ENCODE peak calls at places on chromosomes 11 and 22, in four cellular contexts. One of them, this sample, is unnamed.
A peak's percentile ranks its signal among the peaks of the same experiment; 100 is the strongest.

GRCh38 chr11:47573321-47573720 is 5.4 kb downstream of the KBTBD4 start:
- DNase-seq in uterus: no peak
- DNase-seq in gastrocnemius medialis: no peak
- DNase-seq in IMR-90: no peak
- DNase-seq in this sample: no peak

GRCh38 chr11:79082920-79083319 is 357.9 kb downstream of the TENM4 start:
- DNase-seq in uterus: no peak
- DNase-seq in gastrocnemius medialis: no peak
- DNase-seq in IMR-90: no peak
- DNase-seq in this sample: no peak

GRCh38 chr11:70415176-70415575 is 16.8 kb downstream of the CTTN start:
- DNase-seq in IMR-90: peak; percentile 96
- DNase-seq in uterus: no peak
- DNase-seq in gastrocnemius medialis: no peak
- DNase-seq in this sample: no peak

GRCh38 chr22:47029244-47030001 is 267.0 kb downstream of the TBC1D22A start:
- DNase-seq in uterus: no peak
- DNase-seq in IMR-90: no peak
- DNase-seq in gastrocnemius medialis: no peak
- DNase-seq in this sample: no peak

GRCh38 chr22:23806837-23807236 is 20.1 kb downstream of the SMARCB1 start:
- DNase-seq in IMR-90: no peak
- DNase-seq in gastrocnemius medialis: no peak
- DNase-seq in uterus: no peak
- DNase-seq in this sample: no peak

GRCh38 chr11:46541593-46542371 is 52.0 kb downstream of the AMBRA1 start:
- DNase-seq in IMR-90: no peak
- DNase-seq in gastrocnemius medialis: peak; percentile 60
- DNase-seq in uterus: no peak
- DNase-seq in this sample: peak; percentile 23

GRCh38 chr11:46659908-46660307 is 40.5 kb downstream of the ARHGAP1 start:
- DNase-seq in uterus: no peak
- DNase-seq in gastrocnemius medialis: peak; percentile 45
- DNase-seq in IMR-90: peak; percentile 84
- DNase-seq in this sample: peak; percentile 97

GRCh38 chr11:57482782-57483569 is 22.6 kb downstream of the RTN4RL2 start:
- DNase-seq in gastrocnemius medialis: no peak
- DNase-seq in uterus: no peak
- DNase-seq in IMR-90: peak; percentile 21
- DNase-seq in this sample: peak; percentile 89

GRCh38 chr11:6576471-6577373 is 26.7 kb downstream of the RRP8 start:
- DNase-seq in IMR-90: peak; percentile 68
- DNase-seq in gastrocnemius medialis: no peak
- DNase-seq in uterus: peak; percentile 48
- DNase-seq in this sample: peak; percentile 10

GRCh38 chr11:34747261-34747660 is 126.4 kb downstream of the EHF start:
- DNase-seq in gastrocnemius medialis: no peak
- DNase-seq in IMR-90: no peak
- DNase-seq in uterus: no peak
- DNase-seq in this sample: no peak

GRCh38 chr11:27688076-27688475 is 12.2 kb downstream of the BDNF start:
- DNase-seq in gastrocnemius medialis: no peak
- DNase-seq in IMR-90: no peak
- DNase-seq in uterus: no peak
- DNase-seq in this sample: no peak

GRCh38 chr11:105033344-105033743 is 1.6 kb downstream of the CASP1 start:
- DNase-seq in gastrocnemius medialis: no peak
- DNase-seq in IMR-90: no peak
- DNase-seq in uterus: no peak
- DNase-seq in this sample: no peak

GRCh38 chr11:33444835-33445594 is 187.8 kb downstream of the HIPK3 start:
- DNase-seq in gastrocnemius medialis: no peak
- DNase-seq in uterus: no peak
- DNase-seq in IMR-90: peak; percentile 10
- DNase-seq in this sample: no peak

GRCh38 chr22:46351767-46352166 is 16.3 kb downstream of the TRMU start:
- DNase-seq in uterus: no peak
- DNase-seq in IMR-90: no peak
- DNase-seq in gastrocnemius medialis: no peak
- DNase-seq in this sample: no peak

GRCh38 chr22:40247976-40248375 is 70.3 kb downstream of the TNRC6B start:
- DNase-seq in IMR-90: no peak
- DNase-seq in gastrocnemius medialis: no peak
- DNase-seq in uterus: no peak
- DNase-seq in this sample: no peak

GRCh38 chr11:62854825-62855570 is 15.6 kb upstream of the WDR74 start:
- DNase-seq in gastrocnemius medialis: no peak
- DNase-seq in uterus: no peak
- DNase-seq in IMR-90: no peak
- DNase-seq in this sample: peak; percentile 33

GRCh38 chr11:113189909-113190667 is 124.3 kb upstream of the TTC12 start:
- DNase-seq in uterus: peak; percentile 57
- DNase-seq in gastrocnemius medialis: peak; percentile 18
- DNase-seq in IMR-90: no peak
- DNase-seq in this sample: peak; percentile 49

GRCh38 chr11:132095230-132096165 is 725.1 kb downstream of the NTM start:
- DNase-seq in gastrocnemius medialis: no peak
- DNase-seq in uterus: no peak
- DNase-seq in IMR-90: no peak
- DNase-seq in this sample: no peak

GRCh38 chr11:2804701-2805387 is 80.7 kb downstream of the CDKN1C start:
- DNase-seq in IMR-90: no peak
- DNase-seq in gastrocnemius medialis: peak; percentile 5
- DNase-seq in uterus: peak; percentile 20
- DNase-seq in this sample: no peak

GRCh38 chr11:72144807-72145565 is 9.5 kb downstream of the FOLR3 start:
- DNase-seq in gastrocnemius medialis: no peak
- DNase-seq in uterus: no peak
- DNase-seq in IMR-90: peak; percentile 87
- DNase-seq in this sample: no peak

GRCh38 chr11:10618490-10618889 is 50.0 kb upstream of the LYVE1 start:
- DNase-seq in IMR-90: no peak
- DNase-seq in gastrocnemius medialis: no peak
- DNase-seq in uterus: no peak
- DNase-seq in this sample: no peak

GRCh38 chr11:56932572-56933235 is 56.0 kb upstream of the OR5AK2 start:
- DNase-seq in IMR-90: peak; percentile 28
- DNase-seq in gastrocnemius medialis: no peak
- DNase-seq in uterus: no peak
- DNase-seq in this sample: peak; percentile 67

GRCh38 chr11:96708469-96708868 is 318.7 kb downstream of the JRKL start:
- DNase-seq in gastrocnemius medialis: no peak
- DNase-seq in IMR-90: no peak
- DNase-seq in uterus: no peak
- DNase-seq in this sample: no peak

GRCh38 chr22:44118645-44119315 is 61.9 kb upstream of the PARVG start:
- DNase-seq in uterus: no peak
- DNase-seq in IMR-90: no peak
- DNase-seq in gastrocnemius medialis: no peak
- DNase-seq in this sample: no peak

GRCh38 chr11:108618529-108618928 is 25.0 kb upstream of the EXPH5 start:
- DNase-seq in uterus: no peak
- DNase-seq in IMR-90: no peak
- DNase-seq in gastrocnemius medialis: no peak
- DNase-seq in this sample: no peak

GRCh38 chr22:27124336-27125023 is 467.1 kb downstream of the MIAT start:
- DNase-seq in IMR-90: no peak
- DNase-seq in gastrocnemius medialis: peak; percentile 16
- DNase-seq in uterus: no peak
- DNase-seq in this sample: peak; percentile 66

DNA sequence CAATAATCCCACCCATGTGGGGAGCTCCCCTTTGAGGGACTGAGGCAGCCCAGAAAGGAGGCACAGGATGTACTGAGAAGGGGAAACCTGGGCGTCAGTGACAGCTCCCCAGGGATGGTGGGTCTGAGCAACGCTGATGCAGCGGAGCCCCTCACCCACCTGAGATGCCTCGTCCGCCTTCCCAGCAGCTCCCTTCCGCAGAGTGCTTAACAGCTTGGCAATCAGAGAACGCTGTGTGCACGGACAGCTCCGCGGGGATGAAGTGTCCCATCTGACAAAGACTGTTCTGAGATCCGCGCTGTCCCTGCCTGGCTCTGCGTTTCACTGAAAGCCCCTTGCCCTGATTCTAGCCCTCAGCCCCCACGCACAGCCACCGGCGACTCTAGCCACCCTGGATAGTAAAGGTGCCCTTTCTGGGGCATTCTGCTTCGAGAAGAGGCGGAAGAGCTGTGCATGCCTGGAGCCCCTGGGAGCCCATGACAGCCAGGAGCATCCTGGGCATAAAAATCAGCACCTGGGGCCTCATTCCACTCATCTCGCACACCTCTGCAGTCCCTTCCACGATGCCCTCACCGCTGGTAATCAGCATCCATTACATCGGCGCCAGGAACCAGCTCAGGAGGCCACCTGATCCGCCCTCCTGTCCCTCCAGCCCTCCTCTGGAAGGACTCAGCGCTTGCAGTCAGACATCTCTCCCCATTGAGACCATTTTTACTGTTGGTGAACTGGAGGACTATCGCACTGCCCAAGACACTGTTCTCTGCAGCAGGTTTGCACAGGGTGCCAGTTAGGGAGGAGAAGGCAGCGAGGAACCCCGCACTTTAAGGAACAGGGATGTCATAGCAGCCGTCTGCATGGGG is 10.7 kb downstream of the KCNJ5 start:
- DNase-seq in IMR-90: no peak
- DNase-seq in uterus: no peak
- DNase-seq in gastrocnemius medialis: no peak
- DNase-seq in this sample: no peak
- TF ChIP-seq POLR2A in IMR-90: no peak
- TF ChIP-seq POLR2A in uterus: no peak
- TF ChIP-seq POLR2A in gastrocnemius medialis: no peak
- TF ChIP-seq POLR2A in this sample: no peak

GRCh38 chr22:21641795-21642583 is at the start of gene SDF2L1:
- DNase-seq in uterus: peak; percentile 98
- DNase-seq in gastrocnemius medialis: peak; percentile 98
- DNase-seq in IMR-90: peak; percentile 99
- DNase-seq in this sample: peak; percentile 99
- TF ChIP-seq POLR2A in uterus: peak; percentile 60
- TF ChIP-seq POLR2A in gastrocnemius medialis: peak; percentile 81
- TF ChIP-seq POLR2A in IMR-90: peak; percentile 81
- TF ChIP-seq POLR2A in this sample: no peak

GRCh38 chr11:66625041-66625751 is 8.8 kb downstream of the RBM14 start:
- DNase-seq in gastrocnemius medialis: no peak
- DNase-seq in uterus: no peak
- DNase-seq in IMR-90: no peak
- DNase-seq in this sample: no peak

GRCh38 chr11:66626926-66627325 is 10.5 kb downstream of the RBM14 start:
- DNase-seq in gastrocnemius medialis: no peak
- DNase-seq in IMR-90: no peak
- DNase-seq in uterus: no peak
- DNase-seq in this sample: no peak

GRCh38 chr11:66626382-66626781 is 10.0 kb downstream of the RBM14 start:
- DNase-seq in uterus: no peak
- DNase-seq in IMR-90: no peak
- DNase-seq in gastrocnemius medialis: no peak
- DNase-seq in this sample: no peak

GRCh38 chr11:66624450-66624849 is 8.0 kb downstream of the RBM14 start:
- DNase-seq in uterus: no peak
- DNase-seq in IMR-90: no peak
- DNase-seq in gastrocnemius medialis: no peak
- DNase-seq in this sample: no peak

DNA sequence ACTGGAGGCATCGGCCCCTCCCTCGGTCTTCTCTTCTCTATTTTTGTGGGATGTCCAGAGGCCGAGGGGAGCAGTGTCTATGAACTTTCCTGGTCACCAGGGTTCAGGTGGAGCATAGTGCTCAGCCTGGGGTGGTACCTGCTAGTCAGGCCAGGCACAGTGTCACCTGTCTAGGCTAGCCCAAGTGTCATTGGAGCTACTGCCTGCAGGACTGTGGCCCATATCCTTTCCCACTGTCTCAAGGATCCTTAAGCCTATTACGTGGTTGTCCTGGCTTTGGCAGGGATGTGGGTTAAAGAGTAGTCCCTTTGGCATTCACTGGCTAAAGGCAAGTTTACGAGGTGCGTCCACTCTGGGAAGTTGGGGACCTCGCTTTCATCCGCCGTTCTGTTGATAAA is 9.3 kb downstream of the RBM14 start:
- DNase-seq in uterus: no peak
- DNase-seq in gastrocnemius medialis: no peak
- DNase-seq in IMR-90: no peak
- DNase-seq in this sample: no peak
- TF ChIP-seq POLR2A in uterus: no peak
- TF ChIP-seq POLR2A in gastrocnemius medialis: no peak
- TF ChIP-seq POLR2A in IMR-90: no peak
- TF ChIP-seq POLR2A in this sample: no peak

GRCh38 chr11:65478411-65479183 is 20.2 kb upstream of the MALAT1 start:
- DNase-seq in gastrocnemius medialis: no peak
- DNase-seq in uterus: peak; percentile 85
- DNase-seq in IMR-90: peak; percentile 73
- DNase-seq in this sample: no peak

GRCh38 chr11:65477271-65478029 is 21.4 kb upstream of the MALAT1 start:
- DNase-seq in gastrocnemius medialis: peak; percentile 97
- DNase-seq in uterus: peak; percentile 97
- DNase-seq in IMR-90: peak; percentile 92
- DNase-seq in this sample: peak; percentile 99

GRCh38 chr11:65482306-65482850 is 16.5 kb upstream of the MALAT1 start:
- DNase-seq in gastrocnemius medialis: no peak
- DNase-seq in uterus: no peak
- DNase-seq in IMR-90: no peak
- DNase-seq in this sample: peak; percentile 40

GRCh38 chr11:65476632-65477270 is 22.1 kb upstream of the MALAT1 start:
- DNase-seq in gastrocnemius medialis: no peak
- DNase-seq in IMR-90: no peak
- DNase-seq in uterus: peak; percentile 56
- DNase-seq in this sample: no peak

GRCh38 chr11:65479184-65480145 is 19.4 kb upstream of the MALAT1 start:
- DNase-seq in IMR-90: peak; percentile 95
- DNase-seq in uterus: peak; percentile 92
- DNase-seq in gastrocnemius medialis: peak; percentile 84
- DNase-seq in this sample: peak; percentile 51
- TF ChIP-seq POLR2A in IMR-90: peak; percentile 88
- TF ChIP-seq POLR2A in uterus: no peak
- TF ChIP-seq POLR2A in gastrocnemius medialis: peak; percentile 82
- TF ChIP-seq POLR2A in this sample: no peak

GRCh38 chr11:64268687-64269379 is 15.6 kb downstream of the BAD start:
- DNase-seq in IMR-90: peak; percentile 48
- DNase-seq in uterus: peak; percentile 79
- DNase-seq in gastrocnemius medialis: no peak
- DNase-seq in this sample: peak; percentile 73
- TF ChIP-seq POLR2A in IMR-90: no peak
- TF ChIP-seq POLR2A in uterus: peak; percentile 28
- TF ChIP-seq POLR2A in gastrocnemius medialis: no peak
- TF ChIP-seq POLR2A in this sample: peak; percentile 7

This sample was measured in NB4.